ENCODE peak calls at places on chromosomes 12 and 14, in four cellular contexts. Z, T, N and I are unnamed samples.

GRCh38 chr12:58540480-58541299 is 379.6 kb downstream of the LRIG3 start:
- DNase-seq in Z (peak), T (peak), N (peak), I (peak)

GRCh38 chr12:132600048-132601032 is 10.0 kb downstream of the LRCOL1 start:
- DNase-seq in Z (peak), T (peak), N (no peak), I (peak)

GRCh38 chr12:124915249-124916236 is 1.1 kb upstream of the UBC start:
- DNase-seq in Z (peak), T (peak), N (no peak), I (no peak)

GRCh38 chr12:133165776-133166175 is 15.5 kb upstream of the ZNF268 start:
- DNase-seq in Z (no peak), T (no peak), N (no peak), I (no peak)

GRCh38 chr14:101114726-101115481 is 211.4 kb upstream of the RTL1 start:
- DNase-seq in Z (no peak), T (no peak), N (no peak), I (no peak)

GRCh38 chr12:59808317-59808910 is 212.6 kb downstream of the SLC16A7 start:
- DNase-seq in Z (peak), T (no peak), N (no peak), I (peak)

GRCh38 chr14:22047105-22047504 is 373.5 kb upstream of the OR4E1 start:
- DNase-seq in Z (no peak), T (peak), N (no peak), I (peak)

GRCh38 chr12:80565276-80565675 is 121.2 kb downstream of the PTPRQ start:
- DNase-seq in Z (peak), T (no peak), N (no peak), I (no peak)

GRCh38 chr12:80766897-80767296 is 50.2 kb downstream of the MYF5 start:
- DNase-seq in Z (no peak), T (no peak), N (no peak), I (no peak)

GRCh38 chr14:105844047-105844630 is 317.8 kb downstream of the TMEM121 start:
- DNase-seq in Z (no peak), T (peak), N (no peak), I (no peak)

GRCh38 chr12:93773122-93773871 is 96.1 kb downstream of the CRADD start:
- DNase-seq in Z (peak), T (no peak), N (no peak), I (no peak)

GRCh38 chr14:26204362-26204953 is 393.4 kb downstream of the NOVA1 start:
- DNase-seq in Z (no peak), T (no peak), N (no peak), I (peak)

GRCh38 chr12:16605666-16606116 is 271 bp downstream of the LMO3 start:
- DNase-seq in Z (peak), T (no peak), N (no peak), I (peak)

GRCh38 chr14:103161054-103161397 is 37.8 kb downstream of the TNFAIP2 start:
- DNase-seq in Z (no peak), T (no peak), N (no peak), I (peak)

GRCh38 chr12:85441025-85441424 is 161.0 kb downstream of the ALX1 start:
- DNase-seq in Z (no peak), T (no peak), N (no peak), I (no peak)

GRCh38 chr12:68350753-68351152 is 18.6 kb upstream of the MDM1 start:
- DNase-seq in Z (peak), T (no peak), N (no peak), I (no peak)

GRCh38 chr12:68349083-68349700 is 17.0 kb upstream of the MDM1 start:
- DNase-seq in Z (peak), T (no peak), N (no peak), I (no peak)

GRCh38 chr12:68345763-68346162 is 13.6 kb upstream of the MDM1 start:
- DNase-seq in Z (no peak), T (no peak), N (no peak), I (no peak)

GRCh38 chr12:68349921-68350606 is 17.9 kb upstream of the MDM1 start:
- DNase-seq in Z (no peak), T (no peak), N (no peak), I (no peak)

DNA sequence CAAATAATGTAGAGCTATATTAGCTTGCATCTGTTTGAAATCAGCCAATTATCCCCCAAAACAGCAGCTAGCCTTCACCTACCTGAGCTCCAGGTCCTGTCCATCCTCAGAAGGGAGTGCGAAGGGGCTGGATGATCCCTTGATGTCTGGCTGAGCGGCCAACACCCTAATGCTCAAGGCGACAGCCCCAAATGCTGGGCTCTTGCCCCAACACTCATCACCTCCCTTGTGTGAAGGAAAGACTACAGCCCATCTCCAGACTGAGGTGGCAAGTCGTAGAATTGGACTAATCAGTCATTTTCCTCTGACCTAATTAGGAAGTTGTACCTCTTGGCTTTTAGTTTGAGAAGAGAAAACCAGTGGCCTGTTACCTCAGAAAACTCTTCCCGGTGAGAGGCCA is 16.3 kb upstream of the MDM1 start:
- DNase-seq in Z (no peak), T (no peak), N (no peak), I (no peak)
- H2BK5ac ChIP-seq in Z (no peak), T (no peak), N (no peak), I (no peak)

GRCh38 chr14:93825235-93825553 is 36.9 kb upstream of the PRIMA1 start:
- DNase-seq in Z (no peak), T (no peak), N (no peak), I (no peak)

GRCh38 chr14:93829839-93830481 is 41.7 kb upstream of the PRIMA1 start:
- DNase-seq in Z (no peak), T (no peak), N (no peak), I (no peak)

GRCh38 chr14:93824076-93824475 is 35.8 kb upstream of the PRIMA1 start:
- DNase-seq in Z (no peak), T (no peak), N (no peak), I (no peak)

GRCh38 chr14:93818857-93819256 is 30.6 kb upstream of the PRIMA1 start:
- DNase-seq in Z (no peak), T (no peak), N (no peak), I (no peak)

GRCh38 chr14:93824518-93825234 is 36.4 kb upstream of the PRIMA1 start:
- DNase-seq in Z (no peak), T (no peak), N (no peak), I (no peak)
- H4K5ac ChIP-seq in Z (no peak), T (no peak), N (no peak), I (no peak)

DNA sequence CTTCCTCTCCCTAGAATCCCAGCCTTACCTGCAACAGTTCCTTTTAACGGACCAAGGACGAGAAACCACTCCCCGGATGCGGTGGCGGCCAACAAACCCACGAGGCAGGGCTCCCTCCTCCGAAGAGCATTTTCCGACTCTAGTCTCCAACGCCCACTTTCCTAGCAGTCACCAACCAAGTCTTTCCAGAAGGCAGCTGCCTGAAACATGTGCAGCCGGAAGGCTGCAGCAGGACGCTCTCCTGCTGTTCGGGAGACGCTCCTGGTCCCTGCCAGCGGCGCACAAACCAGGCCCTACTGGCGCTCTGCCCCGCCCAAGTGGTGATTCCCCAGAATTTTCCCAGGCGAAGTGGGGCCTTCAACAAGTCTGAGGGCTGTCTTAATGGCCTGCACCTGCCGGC is 21.1 kb upstream of the ADAM20 start:
- DNase-seq in Z (peak), T (peak), N (peak), I (no peak)
- H2BK5ac ChIP-seq in Z (no peak), T (no peak), N (no peak), I (no peak)

DNA sequence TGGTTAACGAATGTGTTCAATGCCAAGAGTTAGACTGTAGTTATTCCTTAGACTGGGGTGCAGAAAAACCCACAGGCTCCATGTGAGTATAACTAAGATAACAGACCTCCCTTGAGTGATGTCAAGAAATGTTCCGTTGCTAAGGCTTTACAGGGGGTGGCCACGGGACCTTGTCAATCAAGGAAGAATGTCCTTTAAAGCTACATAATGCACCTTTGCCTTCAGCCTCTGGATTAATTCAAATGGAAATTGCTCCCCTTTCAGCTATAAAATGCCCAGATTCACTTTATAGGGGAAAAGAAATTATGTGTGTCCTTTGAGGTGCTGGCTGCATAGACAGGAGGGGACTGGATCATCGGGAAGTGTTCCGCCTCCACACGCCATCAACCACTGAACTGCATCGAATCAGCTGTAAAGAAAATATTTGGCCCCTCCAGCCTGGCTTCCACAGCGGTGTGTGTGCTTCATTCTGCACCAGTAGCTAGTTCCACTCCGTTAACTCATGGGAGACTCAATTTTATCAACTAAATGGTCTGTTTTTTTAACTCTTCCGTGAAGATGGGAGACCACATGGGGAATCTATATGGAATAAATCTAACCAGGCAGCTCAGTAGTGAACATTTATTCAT is 415.4 kb downstream of the DPF3 start:
- DNase-seq in Z (no peak), T (no peak), N (no peak), I (no peak)
- H4K5ac ChIP-seq in Z (no peak), T (no peak), N (no peak), I (no peak)

GRCh38 chr14:57268161-57269067 is at the start of the genes AP5M1 and EXOC5:
- DNase-seq in Z (peak), T (peak), N (peak), I (peak)
- H2BK5ac ChIP-seq in Z (peak), T (peak), N (peak), I (peak)

GRCh38 chr14:70140614-70141013 is 48.1 kb downstream of the SLC8A3 start:
- DNase-seq in Z (no peak), T (no peak), N (no peak), I (no peak)
- H4K5ac ChIP-seq in Z (no peak), T (no peak), N (no peak), I (no peak)

GRCh38 chr12:31772186-31772585 is 43.4 kb upstream of the AMN1 start:
- DNase-seq in Z (no peak), T (no peak), N (no peak), I (no peak)

GRCh38 chr12:31768046-31768445 is 39.2 kb upstream of the AMN1 start:
- DNase-seq in Z (no peak), T (no peak), N (no peak), I (no peak)

GRCh38 chr12:31773867-31774266 is 45.0 kb upstream of the AMN1 start:
- DNase-seq in Z (no peak), T (no peak), N (no peak), I (no peak)

GRCh38 chr12:31773223-31773750 is 44.5 kb upstream of the AMN1 start:
- DNase-seq in Z (no peak), T (no peak), N (no peak), I (peak)

DNA sequence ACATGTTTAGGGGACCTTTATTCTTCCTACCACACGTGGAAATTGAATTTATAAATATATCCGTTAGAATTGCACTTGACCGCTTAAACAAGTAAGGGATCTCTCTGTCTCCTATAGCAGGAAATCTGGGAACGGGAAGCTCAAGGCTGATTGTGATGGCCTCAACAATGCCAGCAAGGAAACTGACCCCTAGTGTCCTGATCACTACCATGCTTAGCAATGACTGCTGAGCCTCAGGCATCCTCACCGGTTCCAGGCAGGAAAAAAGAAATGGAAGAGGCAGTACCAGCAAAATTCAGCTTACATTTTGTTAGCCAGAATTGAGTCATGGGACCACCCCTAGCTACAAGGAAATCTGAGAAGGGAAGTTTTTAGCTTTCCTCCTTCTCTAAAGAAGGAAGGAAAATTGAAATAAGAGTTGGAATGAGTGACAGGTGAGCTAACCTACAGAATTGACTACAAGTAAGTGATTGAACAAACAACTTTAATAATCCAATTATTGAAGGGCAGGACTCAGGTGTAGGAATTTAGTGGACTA is 43.9 kb upstream of the AMN1 start:
- DNase-seq in Z (no peak), T (peak), N (no peak), I (peak)
- H2BK5ac ChIP-seq in Z (no peak), T (no peak), N (no peak), I (no peak)

GRCh38 chr14:98592611-98593170 is 679.3 kb downstream of the BCL11B start:
- DNase-seq in Z (no peak), T (no peak), N (no peak), I (no peak)
- H4K5ac ChIP-seq in Z (no peak), T (no peak), N (no peak), I (no peak)